ENCODE peak calls at places on chromosomes 3 and 15, in ten cellular contexts. V, K, H, D, T, U, O, G, A and F are unnamed samples. For H3K4me1, the result is how much of the 10 kb centered on the place peaks cover.

GRCh38 chr15:82105458-82106205 is 59.8 kb upstream of the MEX3B start:
- DNase-seq in V (peak), D (no peak), T (no peak), U (no peak), K (peak), H (no peak), A (no peak), O (peak), G (no peak), F (no peak)

GRCh38 chr3:71693641-71694040 is 31.6 kb downstream of the EIF4E3 start:
- DNase-seq in G (no peak), O (no peak), D (no peak), U (no peak), H (no peak), A (no peak), T (no peak), K (peak), V (peak), F (no peak)

GRCh38 chr3:127256138-127256537 is 31.7 kb downstream of the PRR20G start:
- DNase-seq in K (no peak), D (no peak), G (no peak), A (no peak), T (no peak), V (no peak), U (no peak), O (no peak), H (no peak), F (no peak)

GRCh38 chr15:85494035-85494793 is 113.8 kb downstream of the AKAP13 start:
- DNase-seq in K (no peak), V (peak), T (no peak), D (no peak), O (peak), A (no peak), H (no peak), U (no peak), G (no peak), F (no peak)

GRCh38 chr3:170572665-170573253 is 13.1 kb downstream of the SLC7A14 start:
- DNase-seq in D (no peak), A (no peak), T (no peak), V (peak), G (no peak), K (no peak), H (no peak), U (no peak), O (peak), F (no peak)

GRCh38 chr3:154364849-154365248 is 40.6 kb upstream of the DHX36 start:
- DNase-seq in G (no peak), U (no peak), V (peak), H (no peak), T (no peak), D (no peak), K (no peak), O (no peak), A (no peak), F (no peak)

GRCh38 chr3:96266395-96267187 is 547.8 kb upstream of the EPHA6 start:
- DNase-seq in V (peak), U (no peak), T (no peak), H (no peak), D (peak), O (no peak), K (no peak), A (no peak), G (no peak), F (no peak)

GRCh38 chr3:80983753-80984152 is 777.7 kb downstream of the GBE1 start:
- DNase-seq in U (no peak), G (no peak), T (no peak), V (no peak), D (no peak), K (no peak), O (no peak), A (no peak), H (no peak), F (no peak)

GRCh38 chr3:53361849-53362248 is 14.5 kb upstream of the DCP1A start:
- DNase-seq in G (no peak), U (no peak), H (no peak), V (no peak), A (no peak), O (no peak), K (no peak), D (no peak), T (no peak), F (no peak)

GRCh38 chr3:189902230-189903186 is 218.2 kb downstream of the P3H2 start:
- DNase-seq in G (no peak), V (no peak), U (no peak), T (no peak), K (no peak), H (no peak), D (no peak), A (no peak), O (peak), F (no peak)

GRCh38 chr3:129421988-129422745 is 6.3 kb downstream of the EFCAB12 start:
- DNase-seq in H (no peak), A (no peak), O (no peak), U (peak), T (no peak), D (no peak), K (no peak), V (no peak), G (no peak), F (no peak)

GRCh38 chr3:129422897-129423296 is 5.5 kb downstream of the EFCAB12 start:
- DNase-seq in T (no peak), A (no peak), D (no peak), K (no peak), G (no peak), V (no peak), H (no peak), U (no peak), O (no peak), F (no peak)

GRCh38 chr3:129425213-129425612 is 3.2 kb downstream of the EFCAB12 start:
- DNase-seq in H (no peak), T (no peak), V (no peak), O (no peak), K (no peak), G (no peak), A (no peak), U (no peak), D (no peak), F (no peak)

GRCh38 chr3:129425619-129426018 is 2.8 kb downstream of the EFCAB12 start:
- DNase-seq in G (no peak), U (no peak), O (no peak), H (no peak), D (no peak), T (no peak), A (no peak), K (no peak), V (no peak), F (no peak)

DNA sequence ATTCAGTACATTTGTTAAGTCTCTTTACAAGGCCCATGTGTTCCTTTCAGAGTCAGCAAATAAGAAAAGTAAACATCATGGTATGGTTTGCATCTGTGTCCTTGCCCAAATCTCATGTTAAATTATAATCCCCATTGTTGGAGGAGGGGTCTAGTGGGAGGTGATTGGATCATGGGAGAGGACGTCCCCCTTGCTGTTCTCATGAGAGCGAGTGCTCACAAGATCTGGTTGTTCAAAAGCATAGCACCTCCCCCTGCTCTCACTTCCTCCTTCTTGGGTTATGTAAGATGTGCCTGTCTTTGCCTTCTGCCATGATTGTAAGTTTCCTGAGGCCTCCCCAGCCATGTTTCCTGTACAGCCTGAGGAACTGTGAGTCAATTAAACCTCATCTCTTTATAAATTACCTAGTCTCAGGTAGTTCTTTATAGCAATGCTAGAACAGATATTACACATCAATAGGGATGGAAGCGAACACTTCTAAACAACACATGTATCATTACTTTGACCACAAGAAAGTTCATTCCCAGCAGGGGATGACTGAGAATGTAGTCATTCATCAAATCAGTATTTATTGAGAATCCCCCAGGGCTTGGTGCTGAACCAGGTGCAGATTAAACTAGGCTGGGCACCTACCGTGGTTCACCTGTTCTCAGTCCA is 4.1 kb downstream of the EFCAB12 start:
- DNase-seq in H (no peak), G (no peak), O (peak), V (no peak), D (no peak), A (peak), K (peak), U (peak), T (no peak), F (no peak)
- H3K4me1 ChIP-seq in H (under half), G (under half), O (under half), V (under half), D (under half), A (under half), K (under half), U (under half), T (under half), F (under half)

GRCh38 chr3:4503050-4503449 is 9.9 kb downstream of the ITPR1 start:
- DNase-seq in K (no peak), T (no peak), V (no peak), O (no peak), G (no peak), D (no peak), A (no peak), U (no peak), H (no peak), F (no peak)

GRCh38 chr3:4506559-4507009 is 13.4 kb downstream of the ITPR1 start:
- DNase-seq in K (no peak), V (no peak), G (no peak), O (no peak), H (no peak), U (no peak), A (no peak), T (no peak), D (no peak), F (no peak)

GRCh38 chr3:4505688-4506558 is 12.8 kb downstream of the ITPR1 start:
- DNase-seq in D (no peak), U (no peak), K (no peak), A (no peak), H (no peak), O (no peak), V (no peak), T (no peak), G (no peak), F (no peak)

GRCh38 chr3:4507010-4507596 is 14.0 kb downstream of the ITPR1 start:
- DNase-seq in D (no peak), K (no peak), G (no peak), H (no peak), V (no peak), O (peak), A (no peak), U (no peak), T (no peak), F (no peak)

DNA sequence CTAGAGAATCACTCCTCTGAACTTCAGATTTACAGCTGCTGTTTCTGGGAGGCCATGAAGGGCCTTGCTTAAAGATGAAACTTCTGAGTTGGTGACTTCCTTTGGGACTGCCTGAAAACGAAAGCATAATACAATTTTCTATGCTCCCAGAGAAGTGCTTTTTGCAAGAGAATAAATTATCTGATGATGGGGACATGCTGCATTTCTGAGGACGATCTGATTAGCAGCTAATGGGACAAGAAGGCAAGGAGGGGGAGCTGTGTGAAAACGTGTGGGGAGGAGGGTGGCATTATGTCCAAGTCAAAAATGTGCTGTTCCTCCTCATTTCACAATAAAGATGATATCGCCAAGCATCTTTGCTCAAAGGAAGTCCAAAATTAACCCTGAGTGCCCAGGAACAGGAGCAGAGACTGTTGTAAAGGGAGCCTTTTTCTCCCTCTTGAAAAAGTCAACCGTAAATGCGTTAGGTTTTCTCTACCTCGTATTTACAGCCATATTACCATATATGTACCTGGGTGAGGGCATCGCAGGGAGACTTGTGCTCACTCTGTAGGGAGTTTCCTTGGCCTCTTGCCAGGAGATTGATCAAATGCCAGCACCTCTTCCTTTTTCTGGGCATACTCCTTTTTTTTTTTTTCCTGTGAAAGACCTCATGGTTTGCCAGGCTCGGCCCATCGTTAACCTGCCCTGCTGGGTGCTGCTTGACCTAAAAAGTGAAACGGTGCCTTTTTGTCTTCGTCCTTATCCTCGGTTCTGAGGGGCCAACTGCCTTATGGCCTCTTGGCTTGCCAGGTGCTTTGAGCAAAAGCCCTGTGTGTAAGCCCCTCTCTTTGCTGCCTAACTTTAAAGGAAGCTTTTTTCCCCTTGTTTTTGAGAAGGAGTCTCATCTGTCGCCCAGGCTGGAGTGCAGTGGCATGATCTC is 11.5 kb downstream of the ITPR1 start:
- DNase-seq in V (no peak), U (no peak), G (peak), T (peak), O (no peak), D (peak), K (no peak), H (no peak), A (no peak), F (no peak)
- H3K27ac ChIP-seq in V (peak), U (no peak), G (no peak), T (peak), O (peak), D (peak), K (peak), H (peak), A (peak), F (peak)

DNA sequence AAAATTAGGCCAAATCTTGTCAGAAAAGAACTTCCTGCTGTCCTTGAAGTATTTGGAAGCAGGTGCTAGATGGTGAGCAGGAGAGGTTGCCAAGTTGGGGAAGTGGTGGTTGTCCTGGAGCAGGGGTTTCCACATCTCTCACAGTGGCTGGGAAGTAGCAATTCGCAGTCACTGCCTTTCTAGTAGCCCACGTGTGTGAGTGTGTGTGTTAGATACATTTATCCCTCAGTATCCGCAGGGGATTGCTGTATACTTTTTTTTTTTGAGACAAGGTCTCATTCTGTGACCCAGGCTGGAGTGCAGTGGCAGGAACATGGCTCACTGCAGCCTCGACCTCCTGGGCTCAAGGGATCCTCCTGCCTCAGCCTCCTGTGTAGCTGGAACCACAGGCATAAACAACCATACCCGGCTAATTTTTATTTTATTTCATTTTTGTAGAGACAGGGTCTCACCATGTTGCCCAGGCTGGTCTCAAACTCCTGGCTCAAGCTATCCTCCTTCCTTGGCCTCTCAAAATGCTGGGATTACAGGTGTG is 779 bp downstream of the PPCDC start:
- DNase-seq in D (peak), T (peak), O (peak), H (no peak), U (no peak), K (peak), G (no peak), V (peak), A (no peak), F (peak)
- H3K4me1 ChIP-seq in D (under half), T (under half), O (under half), H (under half), U (under half), K (under half), G (under half), V (under half), A (under half), F (under half)

DNA sequence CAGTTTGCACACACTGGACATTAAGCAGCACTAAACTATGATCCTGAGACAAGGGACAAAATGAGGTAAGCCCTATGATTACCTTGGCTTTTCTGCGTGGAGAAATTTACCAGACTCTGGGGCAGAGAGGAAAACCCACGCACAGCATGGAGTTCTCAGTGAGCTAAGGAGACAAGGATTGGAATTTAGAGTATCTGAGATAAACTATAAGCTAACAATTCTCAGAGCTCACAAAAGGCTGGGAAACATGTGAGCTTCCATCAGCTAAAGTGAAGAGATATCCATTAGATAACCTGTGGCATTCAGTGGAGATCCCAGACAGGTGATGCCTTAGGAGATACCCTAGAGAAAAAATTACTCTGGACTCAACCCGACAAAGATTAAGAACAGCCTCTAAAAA is 48.7 kb downstream of the NBEAL2 start:
- DNase-seq in D (peak), O (no peak), U (no peak), A (no peak), G (no peak), K (no peak), T (no peak), H (no peak), V (no peak), F (no peak)
- H3K27ac ChIP-seq in D (peak), O (no peak), U (no peak), A (no peak), G (no peak), K (no peak), T (no peak), H (no peak), V (no peak), F (no peak)

GRCh38 chr3:138079901-138080300 is 35.5 kb downstream of the DZIP1L start:
- DNase-seq in U (no peak), K (no peak), D (no peak), A (no peak), O (peak), V (no peak), T (no peak), G (no peak), H (no peak), F (no peak)
- H3K4me1 ChIP-seq in U (under half), K (under half), D (under half), A (under half), O (under half), V (under half), T (under half), G (under half), H (under half), F (under half)